ENCODE peak calls at places on chromosomes 13 and 19, in nine cellular contexts. H is thoracic aorta, W is left lung, Q is progenitor cell of endocrine pancreas, O is lower leg skin, Z is foreskin fibroblast, K is nephron progenitor cell, F is GM23338, V is mucosa of descending colon. U is an unnamed sample.

GRCh38 chr19:49475191-49475932 is 1.3 kb downstream of the FLT3LG start:
- DNase-seq in H (no peak), W (no peak), Q (no peak), O (no peak), Z (no peak), K (no peak), F (no peak), V (no peak), U (no peak)

GRCh38 chr13:44686478-44687071 is 110.4 kb upstream of the TSC22D1 start:
- DNase-seq in H (no peak), W (no peak), Q (no peak), O (no peak), Z (peak), K (no peak), F (no peak), V (no peak), U (no peak)

GRCh38 chr13:77874406-77874805 is 44.2 kb downstream of the EDNRB start:
- DNase-seq in H (no peak), W (no peak), Q (no peak), O (no peak), Z (peak), K (no peak), F (no peak), V (no peak), U (no peak)

GRCh38 chr13:74136089-74136658 is 2.0 kb upstream of the KLF12 start:
- DNase-seq in H (no peak), W (no peak), Q (peak), O (no peak), Z (peak), K (peak), F (peak), V (peak), U (no peak)

GRCh38 chr19:53365899-53366493 is 491 bp downstream of the ZNF525 start:
- DNase-seq in H (no peak), W (no peak), Q (no peak), O (no peak), Z (no peak), K (peak), F (peak), V (peak), U (no peak)

GRCh38 chr13:24276310-24276709 is 33.1 kb upstream of the C1QTNF9 start:
- DNase-seq in H (no peak), W (no peak), Q (no peak), O (no peak), Z (no peak), K (no peak), F (no peak), V (no peak), U (no peak)

GRCh38 chr13:108034909-108035308 is 180.4 kb downstream of the LIG4 start:
- DNase-seq in H (no peak), W (no peak), Q (no peak), O (no peak), Z (no peak), K (no peak), F (no peak), V (no peak), U (no peak)

GRCh38 chr19:2607712-2608601 is 94.5 kb downstream of the GNG7 start:
- DNase-seq in H (no peak), W (no peak), Q (no peak), O (no peak), Z (no peak), K (no peak), F (no peak), V (no peak), U (no peak)

GRCh38 chr19:37513397-37513796 is 6.7 kb downstream of the ZNF793 start:
- DNase-seq in H (no peak), W (no peak), Q (no peak), O (no peak), Z (peak), K (no peak), F (no peak), V (no peak), U (no peak)

GRCh38 chr19:5621945-5622464 is 571 bp downstream of the SAFB2 start:
- DNase-seq in H (no peak), W (peak), Q (no peak), O (peak), Z (peak), K (peak), F (peak), V (peak), U (no peak)

GRCh38 chr19:305240-306150 is 14.3 kb upstream of the PLPP2 start:
- DNase-seq in H (no peak), W (no peak), Q (no peak), O (no peak), Z (no peak), K (no peak), F (no peak), V (no peak), U (no peak)

GRCh38 chr13:79108914-79109643 is 297.0 kb downstream of the RBM26 start:
- DNase-seq in H (no peak), W (no peak), Q (no peak), O (no peak), Z (no peak), K (no peak), F (no peak), V (no peak), U (no peak)

GRCh38 chr19:41706741-41707501 is 1.5 kb upstream of the CEACAM5 start:
- DNase-seq in H (no peak), W (peak), Q (no peak), O (no peak), Z (peak), K (no peak), F (peak), V (peak), U (no peak)

GRCh38 chr19:15297416-15298224 is 34.7 kb downstream of the BRD4 start:
- DNase-seq in H (no peak), W (no peak), Q (no peak), O (no peak), Z (peak), K (no peak), F (peak), V (no peak), U (no peak)

GRCh38 chr19:55777528-55777927 is 8.6 kb downstream of the RFPL4AL1 start:
- DNase-seq in H (no peak), W (no peak), Q (no peak), O (no peak), Z (no peak), K (no peak), F (peak), V (peak), U (no peak)

GRCh38 chr19:30880551-30880950 is 468.7 kb downstream of the TSHZ3 start:
- DNase-seq in H (no peak), W (no peak), Q (no peak), O (no peak), Z (no peak), K (no peak), F (no peak), V (no peak), U (no peak)

GRCh38 chr13:101393140-101393539 is 23.2 kb downstream of the NALCN start:
- DNase-seq in H (no peak), W (no peak), Q (no peak), O (no peak), Z (no peak), K (no peak), F (no peak), V (no peak), U (no peak)

GRCh38 chr19:37077615-37077928 is 661 bp upstream of the ZNF420 start:
- DNase-seq in H (no peak), W (no peak), Q (no peak), O (no peak), Z (no peak), K (no peak), F (no peak), V (no peak), U (no peak)

GRCh38 chr13:22012676-22013075 is 341.8 kb downstream of the FGF9 start:
- DNase-seq in H (no peak), W (no peak), Q (no peak), O (no peak), Z (no peak), K (no peak), F (no peak), V (no peak), U (no peak)

GRCh38 chr19:15452111-15453047 is 2.6 kb upstream of the WIZ start:
- DNase-seq in H (peak), W (peak), Q (peak), O (peak), Z (peak), K (peak), F (peak), V (peak), U (peak)

GRCh38 chr13:23433171-23434153 is at the start of gene SACS:
- DNase-seq in H (no peak), W (no peak), Q (no peak), O (no peak), Z (peak), K (peak), F (peak), V (no peak), U (no peak)

GRCh38 chr19:30227071-30227621 is 145.0 kb upstream of the ZNF536 start:
- DNase-seq in H (no peak), W (no peak), Q (no peak), O (no peak), Z (peak), K (no peak), F (peak), V (peak), U (no peak)

GRCh38 chr13:75258159-75258782 is 223.7 kb downstream of the TBC1D4 start:
- DNase-seq in H (no peak), W (no peak), Q (no peak), O (no peak), Z (peak), K (no peak), F (peak), V (no peak), U (no peak)

GRCh38 chr13:97932006-97932405 is 21.5 kb upstream of the IPO5 start:
- DNase-seq in H (no peak), W (no peak), Q (no peak), O (no peak), Z (no peak), K (no peak), F (no peak), V (no peak), U (no peak)

GRCh38 chr13:44230071-44230470 is 143.6 kb upstream of the SERP2 start:
- DNase-seq in H (no peak), W (no peak), Q (no peak), O (no peak), Z (no peak), K (no peak), F (no peak), V (no peak), U (no peak)

GRCh38 chr19:2532252-2533071 is 56.5 kb downstream of the GADD45B start:
- DNase-seq in H (no peak), W (no peak), Q (no peak), O (peak), Z (peak), K (no peak), F (no peak), V (no peak), U (no peak)

GRCh38 chr19:58366576-58367430 is 4.3 kb upstream of the ZNF497 start:
- DNase-seq in H (no peak), W (no peak), Q (no peak), O (no peak), Z (no peak), K (no peak), F (peak), V (no peak), U (no peak)

GRCh38 chr19:13068064-13068807 is 34.4 kb downstream of the LYL1 start:
- DNase-seq in H (no peak), W (no peak), Q (no peak), O (no peak), Z (no peak), K (no peak), F (no peak), V (no peak), U (no peak)

GRCh38 chr13:74210693-74211393 is 76.6 kb upstream of the KLF12 start:
- DNase-seq in H (peak), W (no peak), Q (no peak), O (no peak), Z (peak), K (no peak), F (no peak), V (no peak), U (peak)

GRCh38 chr13:37476874-37477273 is 121.7 kb downstream of the POSTN start:
- DNase-seq in H (no peak), W (no peak), Q (no peak), O (no peak), Z (peak), K (no peak), F (no peak), V (no peak), U (no peak)

GRCh38 chr19:50712833-50713232 is 6.8 kb downstream of the SHANK1 start:
- DNase-seq in H (no peak), W (no peak), Q (no peak), O (no peak), Z (no peak), K (no peak), F (no peak), V (no peak), U (no peak)

GRCh38 chr19:50711805-50712204 is 7.8 kb downstream of the SHANK1 start:
- DNase-seq in H (no peak), W (no peak), Q (no peak), O (no peak), Z (no peak), K (no peak), F (no peak), V (no peak), U (no peak)

GRCh38 chr19:50716178-50717025 is 3.2 kb downstream of the SHANK1 start:
- DNase-seq in H (no peak), W (no peak), Q (no peak), O (no peak), Z (no peak), K (no peak), F (no peak), V (no peak), U (no peak)

GRCh38 chr19:50711196-50711595 is 8.4 kb downstream of the SHANK1 start:
- DNase-seq in H (no peak), W (no peak), Q (no peak), O (no peak), Z (no peak), K (no peak), F (no peak), V (no peak), U (no peak)

DNA sequence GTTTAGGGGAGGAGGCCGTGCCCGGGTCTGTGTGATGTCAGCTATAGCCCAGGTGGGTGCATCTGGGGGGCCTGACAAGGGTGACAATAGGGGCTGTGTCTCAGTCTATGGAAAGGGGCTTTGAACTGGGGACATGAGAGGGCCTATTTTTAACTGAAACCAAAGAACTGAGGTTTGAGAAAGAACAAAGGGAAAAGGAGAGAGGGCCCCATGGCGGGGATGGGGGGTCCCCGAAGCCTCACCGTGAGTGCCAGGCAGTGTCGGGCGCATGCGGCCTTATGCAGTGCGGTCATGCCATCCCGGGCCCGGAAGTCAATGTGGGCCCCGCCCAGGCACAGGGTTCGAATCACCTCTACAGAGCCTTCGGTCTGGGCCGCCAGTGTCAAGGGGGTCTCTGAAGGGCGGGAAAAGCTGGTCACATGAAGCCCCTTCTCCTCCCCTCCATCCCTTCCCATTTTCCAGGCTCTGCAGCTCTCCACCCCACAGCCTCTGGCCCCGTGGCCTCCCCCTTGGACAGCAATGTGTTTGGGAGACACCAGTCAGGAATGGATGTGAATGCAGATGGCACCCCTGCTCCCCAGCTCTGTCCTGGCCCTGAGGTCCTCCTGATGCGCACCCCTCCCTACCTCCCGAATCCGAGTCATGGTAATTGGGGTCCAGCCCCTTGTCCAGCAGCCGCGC is 5.9 kb downstream of the SHANK1 start:
- DNase-seq in H (no peak), W (no peak), Q (no peak), O (no peak), Z (no peak), K (no peak), F (no peak), V (no peak), U (no peak)
- TF ChIP-seq CTCF in H (no peak), W (no peak), Q (no peak), O (no peak), Z (no peak), K (no peak), F (no peak), V (no peak), U (no peak)

GRCh38 chr13:113122571-113123225 is at the start of gene F10:
- DNase-seq in H (no peak), W (peak), Q (peak), O (peak), Z (peak), K (peak), F (peak), V (peak), U (peak)
- TF ChIP-seq CTCF in H (peak), W (no peak), Q (peak), O (no peak), Z (peak), K (no peak), F (no peak), V (no peak), U (peak)

GRCh38 chr19:46828484-46828883 is 22.2 kb downstream of the AP2S1 start:
- DNase-seq in H (no peak), W (no peak), Q (no peak), O (no peak), Z (peak), K (no peak), F (no peak), V (no peak), U (no peak)

GRCh38 chr19:46825731-46826055 is 25.0 kb downstream of the AP2S1 start:
- DNase-seq in H (no peak), W (no peak), Q (no peak), O (no peak), Z (no peak), K (no peak), F (no peak), V (no peak), U (no peak)

GRCh38 chr19:46823049-46823448 is 27.6 kb downstream of the AP2S1 start:
- DNase-seq in H (no peak), W (no peak), Q (no peak), O (no peak), Z (no peak), K (no peak), F (no peak), V (no peak), U (no peak)

GRCh38 chr19:46821512-46822359 is 28.9 kb downstream of the AP2S1 start:
- DNase-seq in H (no peak), W (no peak), Q (no peak), O (no peak), Z (no peak), K (no peak), F (no peak), V (peak), U (no peak)

GRCh38 chr19:46824887-46825730 is 25.5 kb downstream of the AP2S1 start:
- DNase-seq in H (no peak), W (peak), Q (no peak), O (no peak), Z (no peak), K (no peak), F (no peak), V (no peak), U (no peak)
- TF ChIP-seq CTCF in H (no peak), W (no peak), Q (no peak), O (no peak), Z (no peak), K (no peak), F (no peak), V (no peak), U (no peak)

DNA sequence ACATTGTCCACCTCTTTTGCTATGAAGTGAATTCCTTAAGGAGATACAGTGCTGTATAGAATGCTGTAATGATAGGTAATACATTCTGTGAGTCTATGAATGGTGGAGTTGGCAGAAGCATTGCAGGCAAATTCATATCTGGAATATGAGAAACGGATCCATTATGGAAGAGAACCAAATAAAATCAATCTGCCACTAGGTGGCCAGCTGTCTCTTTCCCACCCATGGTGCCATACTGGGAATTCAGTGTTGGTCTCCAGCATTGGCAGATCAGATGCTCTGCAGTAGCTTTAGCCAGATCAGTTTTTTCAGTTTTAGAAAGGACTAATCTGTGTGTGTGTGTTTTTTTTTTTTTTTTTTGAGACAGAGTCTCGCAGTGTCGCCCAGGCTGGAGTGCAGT is 27.6 kb downstream of the DNAJC3 start:
- DNase-seq in H (no peak), W (no peak), Q (no peak), O (no peak), Z (peak), K (no peak), F (peak), V (no peak), U (no peak)
- TF ChIP-seq CTCF in H (no peak), W (peak), Q (peak), O (no peak), Z (peak), K (peak), F (peak), V (no peak), U (no peak)

GRCh38 chr19:3801412-3802096 is 15.4 kb upstream of the MATK start:
- DNase-seq in H (no peak), W (peak), Q (no peak), O (peak), Z (peak), K (peak), F (peak), V (peak), U (no peak)
- TF ChIP-seq CTCF in H (no peak), W (no peak), Q (peak), O (no peak), Z (peak), K (no peak), F (peak), V (no peak), U (no peak)

GRCh38 chr13:52846567-52847321 is 1.7 kb downstream of the PCDH8 start:
- DNase-seq in H (no peak), W (peak), Q (peak), O (no peak), Z (peak), K (peak), F (peak), V (peak), U (peak)
- TF ChIP-seq CTCF in H (peak), W (no peak), Q (peak), O (no peak), Z (peak), K (peak), F (peak), V (no peak), U (peak)

DNA sequence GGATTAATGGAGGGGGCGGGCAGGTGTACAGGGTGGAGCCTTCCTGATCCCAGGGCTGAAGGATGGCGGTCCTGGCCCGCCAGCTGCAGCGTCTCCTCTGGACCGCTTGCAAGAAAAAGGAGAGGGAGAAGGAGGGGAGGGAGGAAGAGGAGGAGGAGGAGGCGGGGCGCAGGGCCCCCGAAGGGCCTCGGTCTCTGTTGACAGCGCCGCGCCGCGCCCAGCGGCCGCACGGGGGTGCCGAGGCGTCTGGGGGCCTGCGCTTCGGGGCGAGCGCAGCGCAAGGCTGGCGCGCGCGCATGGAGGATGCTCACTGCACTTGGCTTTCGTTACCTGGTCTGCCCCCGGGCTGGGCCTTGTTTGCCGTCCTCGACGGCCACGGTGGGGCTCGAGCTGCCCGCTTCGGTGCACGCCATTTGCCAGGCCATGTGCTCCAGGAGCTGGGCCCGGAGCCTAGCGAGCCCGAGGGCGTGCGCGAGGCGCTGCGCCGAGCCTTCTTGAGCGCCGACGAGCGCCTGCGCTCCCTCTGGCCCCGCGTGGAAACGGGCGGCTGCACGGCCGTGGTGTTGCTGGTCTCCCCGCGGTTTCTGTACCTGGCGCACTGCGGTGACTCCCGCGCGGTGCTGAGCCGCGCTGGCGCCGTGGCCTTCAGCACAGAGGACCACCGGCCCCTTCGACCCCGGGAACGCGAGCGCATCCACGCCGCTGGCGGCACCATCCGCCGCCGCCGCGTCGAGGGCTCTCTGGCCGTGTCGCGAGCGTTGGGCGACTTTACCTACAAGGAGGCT is at the start of gene PPM1N:
- DNase-seq in H (no peak), W (no peak), Q (no peak), O (no peak), Z (peak), K (peak), F (peak), V (no peak), U (no peak)
- TF ChIP-seq CTCF in H (no peak), W (no peak), Q (no peak), O (no peak), Z (no peak), K (no peak), F (peak), V (no peak), U (no peak)